ENCODE peak calls at places on chromosomes 7 and 10, in five cellular contexts. L is fibroblast of gingiva; T is ACHN; J is activated CD4-positive, alpha-beta T cell treated with anti-CD3 and anti-CD28 coated beads for 36 hours; F is NB4. Z is an unnamed sample.

GRCh38 chr7:98509836-98510235 is 107.2 kb upstream of the NPTX2 start:
- DNase-seq in T (no peak), J (no peak), F (peak), L (no peak), Z (no peak)

GRCh38 chr10:119896061-119896655 is 3.6 kb downstream of the SEC23IP start:
- DNase-seq in F (peak), J (no peak), L (peak), T (no peak), Z (peak)

GRCh38 chr7:7519528-7519927 is 16.1 kb downstream of the COL28A1 start:
- DNase-seq in J (no peak), F (no peak), L (no peak), T (no peak), Z (no peak)

GRCh38 chr7:95845007-95845406 is 72.7 kb downstream of the DYNC1I1 start:
- DNase-seq in L (peak), F (no peak), J (no peak), T (no peak), Z (no peak)

GRCh38 chr10:34918896-34919295 is 103.8 kb upstream of the PARD3 start:
- DNase-seq in F (no peak), J (no peak), T (no peak), L (no peak), Z (no peak)

GRCh38 chr7:7333610-7334009 is 151.3 kb downstream of the C1GALT1 start:
- DNase-seq in F (no peak), L (no peak), T (no peak), J (no peak), Z (no peak)

GRCh38 chr7:16040381-16040780 is 353.9 kb upstream of the MEOX2 start:
- DNase-seq in L (no peak), T (no peak), F (no peak), J (no peak), Z (no peak)

GRCh38 chr7:50142421-50143113 is 49.5 kb upstream of the ZPBP start:
- DNase-seq in L (no peak), J (peak), F (peak), T (peak), Z (peak)

GRCh38 chr7:88566174-88566729 is 193.2 kb upstream of the ZNF804B start:
- DNase-seq in J (no peak), T (no peak), L (no peak), F (no peak), Z (no peak)

GRCh38 chr7:128843938-128844621 is 13.9 kb downstream of the FLNC start:
- DNase-seq in J (no peak), L (no peak), F (no peak), T (no peak), Z (no peak)

GRCh38 chr10:125023269-125023668 is 81.3 kb downstream of the ZRANB1 start:
- DNase-seq in F (no peak), L (no peak), J (no peak), T (no peak), Z (no peak)

GRCh38 chr7:94769726-94770125 is 113.8 kb upstream of the SGCE start:
- DNase-seq in J (no peak), T (no peak), F (no peak), L (no peak), Z (no peak)

GRCh38 chr10:103552856-103553742 is 59.6 kb downstream of the NEURL1 start:
- DNase-seq in T (no peak), J (no peak), L (no peak), F (no peak), Z (no peak)

GRCh38 chr7:34823650-34824258 is 165.7 kb downstream of the NPSR1 start:
- DNase-seq in L (peak), F (peak), J (peak), T (peak), Z (peak)

GRCh38 chr10:109411897-109412296 is 511.4 kb downstream of the XPNPEP1 start:
- DNase-seq in T (no peak), L (no peak), J (no peak), F (no peak), Z (no peak)

GRCh38 chr10:89478085-89478738 is 57.2 kb downstream of the SLC16A12 start:
- DNase-seq in F (peak), L (no peak), J (no peak), T (no peak), Z (no peak)

GRCh38 chr7:68491523-68492358 is 1106.5 kb upstream of the AUTS2 start:
- DNase-seq in T (no peak), F (no peak), J (no peak), L (no peak), Z (no peak)

GRCh38 chr7:135708041-135708440 is 19.9 kb downstream of the SLC13A4 start:
- DNase-seq in J (no peak), F (peak), T (no peak), L (no peak), Z (no peak)

GRCh38 chr10:124179308-124180043 is 86.1 kb upstream of the CHST15 start:
- DNase-seq in L (no peak), F (no peak), T (no peak), J (no peak), Z (no peak)

GRCh38 chr10:133088524-133089460 is 1.1 kb downstream of the ADGRA1 start:
- DNase-seq in J (no peak), F (no peak), L (no peak), T (no peak), Z (no peak)

GRCh38 chr7:142511801-142512200 is 237.5 kb upstream of the PRSS1 start:
- DNase-seq in J (peak), F (no peak), T (no peak), L (no peak), Z (no peak)

GRCh38 chr10:13412894-13413293 is 64.8 kb upstream of the SEPHS1 start:
- DNase-seq in F (no peak), L (no peak), J (no peak), T (no peak), Z (no peak)

GRCh38 chr7:92714280-92714679 is 122.1 kb downstream of the CDK6 start:
- DNase-seq in J (no peak), F (no peak), L (no peak), T (no peak), Z (no peak)

GRCh38 chr7:139105037-139105382 is 4.5 kb downstream of the ZC3HAV1 start:
- DNase-seq in J (no peak), T (no peak), L (no peak), F (peak), Z (peak)

GRCh38 chr10:96238889-96239624 is 32.3 kb downstream of the BLNK start:
- DNase-seq in T (no peak), J (no peak), F (no peak), L (no peak), Z (no peak)

GRCh38 chr7:28358423-28358868 is 53.9 kb upstream of the CREB5 start:
- DNase-seq in L (peak), T (peak), F (no peak), J (no peak), Z (peak)

GRCh38 chr7:148972360-148972759 is 55.9 kb downstream of the PDIA4 start:
- DNase-seq in F (peak), T (no peak), L (no peak), J (no peak), Z (no peak)

Z was measured in RKO.